ENCODE peak calls at places on chromosome 17, in ten cellular contexts. Y is heart right ventricle, Q is heart left ventricle, O is endothelial cell of umbilical vein, C is PC-3, R is fibroblast of lung, W is upper lobe of right lung, I is mesenchymal stem cell, A is HepG2, P is pancreas. H is an unnamed sample.
A peak's percentile ranks its signal among the peaks of the same experiment; 100 is the strongest.

GRCh38 chr17:42016411-42016831 is 818 bp downstream of the DNAJC7 start:
- DNase-seq in C (no peak), O (peak; percentile 37), A (no peak), W (no peak), P (no peak), Y (no peak), Q (no peak), R (peak; percentile 31), I (peak; percentile 37), H (peak; percentile 36)

GRCh38 chr17:37405955-37406634 is 541 bp downstream of the ACACA start:
- DNase-seq in P (no peak), Y (no peak), W (no peak), I (no peak), R (peak; percentile 13), O (peak; percentile 56), Q (no peak), C (no peak), A (no peak), H (no peak)

GRCh38 chr17:1485748-1486376 is 6.6 kb downstream of the MYO1C start:
- DNase-seq in P (peak; percentile 81), C (peak; percentile 31), W (peak; percentile 87), I (peak; percentile 86), A (no peak), Q (peak; percentile 83), Y (peak; percentile 79), O (peak; percentile 39), R (peak; percentile 65), H (peak; percentile 82)

GRCh38 chr17:40550608-40551007 is 14.7 kb downstream of the CCR7 start:
- DNase-seq in Y (peak; percentile 69), Q (no peak), O (no peak), A (no peak), R (peak; percentile 67), P (no peak), C (no peak), W (peak; percentile 51), I (peak; percentile 92), H (no peak)

GRCh38 chr17:82346342-82347300 is 12.4 kb upstream of the TEX19 start:
- DNase-seq in C (no peak), Y (no peak), W (no peak), P (no peak), Q (no peak), A (peak; percentile 100), R (no peak), O (no peak), I (no peak), H (no peak)

GRCh38 chr17:74987909-74988711 is 678 bp downstream of the CDR2L start:
- DNase-seq in R (peak; percentile 85), Q (peak; percentile 93), A (no peak), P (peak; percentile 68), I (peak; percentile 89), C (peak; percentile 60), W (peak; percentile 87), O (peak; percentile 84), Y (peak; percentile 85), H (peak; percentile 93)

GRCh38 chr17:4220655-4221054 is 43.1 kb downstream of the ANKFY1 start:
- DNase-seq in W (no peak), Q (no peak), O (no peak), Y (no peak), C (no peak), I (peak; percentile 95), P (no peak), R (no peak), A (no peak), H (peak; percentile 69)

GRCh38 chr17:75776399-75777242 is 8.0 kb upstream of the UNK start:
- DNase-seq in O (no peak), Y (no peak), P (no peak), R (no peak), C (no peak), W (peak; percentile 47), I (no peak), A (no peak), Q (no peak), H (peak; percentile 60)

GRCh38 chr17:80545499-80545826 is 825 bp downstream of the RPTOR start:
- DNase-seq in C (peak; percentile 21), O (peak; percentile 11), R (no peak), I (peak; percentile 30), Q (no peak), P (no peak), W (no peak), A (no peak), Y (no peak), H (no peak)

GRCh38 chr17:78736526-78737079 is 45.5 kb downstream of the CYTH1 start:
- DNase-seq in W (peak; percentile 94), A (no peak), Y (peak; percentile 77), O (peak; percentile 79), R (no peak), I (no peak), P (peak; percentile 90), C (peak; percentile 93), Q (peak; percentile 81), H (peak; percentile 86)

GRCh38 chr17:49910094-49910857 is 58.7 kb upstream of the DLX4 start:
- DNase-seq in W (no peak), P (no peak), Y (no peak), R (peak; percentile 12), I (peak; percentile 24), O (peak; percentile 2), A (no peak), Q (no peak), C (peak; percentile 79), H (peak; percentile 84)

GRCh38 chr17:57309479-57309878 is 53.2 kb downstream of the MSI2 start:
- DNase-seq in P (no peak), I (no peak), O (no peak), W (no peak), R (no peak), C (no peak), A (no peak), Y (no peak), Q (no peak), H (peak; percentile 30)

GRCh38 chr17:57305918-57306317 is 49.6 kb downstream of the MSI2 start:
- DNase-seq in P (no peak), A (no peak), Q (no peak), R (no peak), Y (no peak), O (no peak), C (no peak), I (no peak), W (no peak), H (no peak)

GRCh38 chr17:57305329-57305728 is 49.0 kb downstream of the MSI2 start:
- DNase-seq in I (no peak), O (no peak), P (no peak), W (no peak), A (no peak), C (no peak), Y (no peak), Q (no peak), R (no peak), H (no peak)

GRCh38 chr17:57311281-57312216 is 55.2 kb downstream of the MSI2 start:
- DNase-seq in I (no peak), O (no peak), P (peak; percentile 33), Y (no peak), Q (no peak), C (no peak), R (no peak), A (no peak), W (no peak), H (no peak)

DNA sequence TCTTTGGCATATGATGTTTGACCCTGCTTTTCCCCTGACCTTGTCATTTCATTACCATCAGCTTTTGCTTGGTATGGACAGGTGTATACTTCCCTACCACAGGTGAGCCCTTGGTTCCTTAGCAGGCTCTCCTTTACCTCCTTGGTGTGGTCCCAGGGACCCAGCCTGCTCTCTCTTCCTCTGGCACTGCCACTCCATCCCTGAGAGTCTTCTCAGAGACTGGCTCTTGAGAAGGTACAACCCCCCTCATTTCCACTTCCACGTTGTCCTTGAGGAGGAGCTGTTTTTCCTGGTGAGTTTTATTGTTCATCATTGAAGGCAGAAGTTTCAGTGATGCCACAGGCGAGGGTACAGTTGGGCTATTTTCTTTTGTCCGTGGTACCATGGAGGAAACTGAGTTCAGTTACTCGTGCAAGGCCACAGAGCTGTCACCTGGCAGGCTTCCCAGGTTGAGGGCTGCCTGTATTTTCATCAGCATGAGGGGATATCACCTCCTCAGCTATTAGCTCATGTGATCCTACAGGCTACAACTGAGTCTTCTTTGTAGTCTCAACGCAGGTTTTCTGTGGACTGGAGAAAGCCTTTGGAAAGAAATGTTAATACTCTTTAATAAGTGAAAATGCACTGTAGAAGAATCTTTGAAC is 52.3 kb downstream of the MSI2 start:
- DNase-seq in P (no peak), Y (no peak), W (no peak), A (no peak), O (no peak), C (no peak), I (no peak), R (no peak), Q (no peak), H (no peak)
- H3K27ac ChIP-seq in P (no peak overlapping the region), Y (no peak overlapping the region), W (no peak overlapping the region), A (no peak overlapping the region), O (no peak overlapping the region), C (no peak overlapping the region), I (no peak overlapping the region), R (no peak overlapping the region), Q (no peak overlapping the region), H (peak overlapping the region; percentile 1)

DNA sequence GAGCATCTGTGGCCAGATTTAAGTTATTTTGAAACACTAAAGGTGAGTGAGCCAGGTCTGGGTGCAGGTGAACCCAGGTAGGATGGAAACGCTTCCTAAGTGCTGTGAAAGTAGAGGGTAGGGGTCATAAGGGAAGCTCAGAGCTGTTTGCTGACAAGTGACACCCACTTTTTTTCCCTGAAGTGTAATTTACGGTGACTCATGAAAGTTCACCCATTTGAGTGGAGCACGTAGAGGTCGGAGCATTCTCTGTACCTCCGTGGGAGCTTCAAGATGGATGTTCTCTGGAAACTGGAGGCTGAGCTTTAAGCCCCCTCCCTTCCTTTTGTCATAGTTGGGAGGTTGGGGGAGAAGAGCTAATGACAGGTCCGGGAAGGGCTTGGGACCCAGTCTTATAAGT is 44.3 kb downstream of the MPRIP start:
- DNase-seq in A (no peak), R (no peak), I (no peak), P (no peak), W (peak; percentile 3), Q (no peak), C (no peak), O (no peak), Y (no peak), H (no peak)
- H3K4me1 ChIP-seq in A (peaks cover 58% of the 10 kb centered on the region), R (peaks cover 1% of the 10 kb centered on the region), I (no peaks in the 10 kb centered on the region), P (peaks cover 14% of the 10 kb centered on the region), W (peaks cover 18% of the 10 kb centered on the region), Q (peaks cover 69% of the 10 kb centered on the region), C (peaks cover 33% of the 10 kb centered on the region), O (no peaks in the 10 kb centered on the region), Y (peaks cover 40% of the 10 kb centered on the region), H (peaks cover 13% of the 10 kb centered on the region)

DNA sequence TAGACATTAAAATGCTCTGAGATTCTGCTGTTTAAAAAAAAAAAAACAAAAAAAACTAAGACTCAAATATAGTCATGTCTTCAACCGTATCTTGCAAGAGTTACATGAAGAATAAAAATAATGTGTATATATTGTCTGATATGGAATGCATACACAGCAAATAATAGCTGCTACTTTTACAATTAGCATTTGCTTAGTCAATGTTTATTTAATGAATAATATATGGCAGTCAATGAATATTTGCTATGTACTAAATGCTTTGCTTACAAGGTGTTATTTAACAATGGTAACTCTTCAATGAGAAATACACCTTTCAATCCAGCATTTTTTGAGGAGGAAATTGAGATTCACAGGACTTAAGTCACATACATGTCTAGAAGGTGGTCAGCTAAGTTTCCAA is 718.8 kb upstream of the SOX9 start:
- DNase-seq in Q (no peak), P (no peak), Y (no peak), C (peak; percentile 37), O (no peak), A (no peak), I (no peak), R (no peak), W (no peak), H (no peak)
- H3K27ac ChIP-seq in Q (no peak overlapping the region), P (no peak overlapping the region), Y (no peak overlapping the region), C (peak overlapping the region; percentile 92), O (no peak overlapping the region), A (no peak overlapping the region), I (no peak overlapping the region), R (no peak overlapping the region), W (no peak overlapping the region), H (no peak overlapping the region)

GRCh38 chr17:77371117-77371887 is 230.5 kb downstream of the SEC14L1 start:
- DNase-seq in O (no peak), Q (peak; percentile 29), Y (no peak), C (no peak), A (no peak), R (peak; percentile 81), I (peak; percentile 76), P (no peak), W (no peak), H (no peak)
- H3K4me1 ChIP-seq in O (peaks cover 15% of the 10 kb centered on the region), Q (peaks cover 69% of the 10 kb centered on the region), Y (peaks cover 65% of the 10 kb centered on the region), C (peaks cover 2% of the 10 kb centered on the region), A (peaks cover 62% of the 10 kb centered on the region), R (peaks cover 39% of the 10 kb centered on the region), I (peaks cover 60% of the 10 kb centered on the region), P (peaks cover 36% of the 10 kb centered on the region), W (peaks cover 56% of the 10 kb centered on the region), H (peaks cover 56% of the 10 kb centered on the region)